ENCODE peak calls at places on chromosome X, in five cellular contexts. One of them, this sample, is unnamed.

GRCh38 chrX:24782011-24782410 is 88.3 kb downstream of the POLA1 start:
- DNase-seq in neural crest cell: no peak
- DNase-seq in GM06990: no peak
- DNase-seq in RWPE1: no peak
- DNase-seq in PC-9: no peak
- DNase-seq in this sample: no peak

GRCh38 chrX:69116077-69116476 is 49.2 kb downstream of the PJA1 start:
- DNase-seq in neural crest cell: no peak
- DNase-seq in GM06990: no peak
- DNase-seq in RWPE1: peak; percentile 86
- DNase-seq in PC-9: peak; percentile 53
- DNase-seq in this sample: no peak

GRCh38 chrX:44310227-44310626 is 33.2 kb downstream of the EFHC2 start:
- DNase-seq in neural crest cell: no peak
- DNase-seq in GM06990: no peak
- DNase-seq in RWPE1: no peak
- DNase-seq in PC-9: no peak
- DNase-seq in this sample: no peak

GRCh38 chrX:44770111-44770510 is 73.7 kb upstream of the DUSP21 start:
- DNase-seq in neural crest cell: no peak
- DNase-seq in GM06990: no peak
- DNase-seq in RWPE1: no peak
- DNase-seq in PC-9: no peak
- DNase-seq in this sample: no peak

GRCh38 chrX:3271485-3272186 is 74.8 kb downstream of the MXRA5 start:
- DNase-seq in neural crest cell: no peak
- DNase-seq in GM06990: no peak
- DNase-seq in RWPE1: peak; percentile 45
- DNase-seq in PC-9: no peak
- DNase-seq in this sample: no peak

GRCh38 chrX:102154218-102154860 is 1.4 kb downstream of the BEX5 start:
- DNase-seq in neural crest cell: peak; percentile 2
- DNase-seq in GM06990: no peak
- DNase-seq in RWPE1: no peak
- DNase-seq in PC-9: no peak
- DNase-seq in this sample: peak; percentile 54

GRCh38 chrX:97563531-97564133 is 679.9 kb downstream of the RPA4 start:
- DNase-seq in neural crest cell: no peak
- DNase-seq in GM06990: peak; percentile 59
- DNase-seq in RWPE1: peak; percentile 1
- DNase-seq in PC-9: peak; percentile 16
- DNase-seq in this sample: no peak

GRCh38 chrX:136065044-136065671 is 79.9 kb downstream of the SLC9A6 start:
- DNase-seq in neural crest cell: no peak
- DNase-seq in GM06990: no peak
- DNase-seq in RWPE1: peak; percentile 8
- DNase-seq in PC-9: peak; percentile 16
- DNase-seq in this sample: no peak

GRCh38 chrX:15908891-15909290 is 54.3 kb upstream of the AP1S2 start:
- DNase-seq in neural crest cell: no peak
- DNase-seq in GM06990: no peak
- DNase-seq in RWPE1: no peak
- DNase-seq in PC-9: no peak
- DNase-seq in this sample: no peak

GRCh38 chrX:68822641-68823410 is 6.0 kb upstream of the EFNB1 start:
- DNase-seq in neural crest cell: peak; percentile 38
- DNase-seq in GM06990: no peak
- DNase-seq in RWPE1: no peak
- DNase-seq in PC-9: no peak
- DNase-seq in this sample: peak; percentile 46

GRCh38 chrX:24266996-24267395 is 46.9 kb downstream of the SUPT20HL2 start:
- DNase-seq in neural crest cell: no peak
- DNase-seq in GM06990: no peak
- DNase-seq in RWPE1: no peak
- DNase-seq in PC-9: no peak
- DNase-seq in this sample: no peak

GRCh38 chrX:87578978-87579377 is 61.4 kb downstream of the KLHL4 start:
- DNase-seq in neural crest cell: no peak
- DNase-seq in GM06990: no peak
- DNase-seq in RWPE1: no peak
- DNase-seq in PC-9: no peak
- DNase-seq in this sample: no peak

GRCh38 chrX:39144965-39145364 is 343.7 kb downstream of the MID1IP1 start:
- DNase-seq in neural crest cell: no peak
- DNase-seq in GM06990: peak; percentile 22
- DNase-seq in RWPE1: no peak
- DNase-seq in PC-9: no peak
- DNase-seq in this sample: no peak

GRCh38 chrX:55486736-55487135 is 2.9 kb downstream of the USP51 start:
- DNase-seq in neural crest cell: no peak
- DNase-seq in GM06990: no peak
- DNase-seq in RWPE1: no peak
- DNase-seq in PC-9: no peak
- DNase-seq in this sample: no peak

GRCh38 chrX:67004451-67004850 is 365.6 kb upstream of the EDA2R start:
- DNase-seq in neural crest cell: no peak
- DNase-seq in GM06990: no peak
- DNase-seq in RWPE1: no peak
- DNase-seq in PC-9: no peak
- DNase-seq in this sample: no peak

GRCh38 chrX:21656587-21657317 is 1.4 kb downstream of the KLHL34 start:
- DNase-seq in neural crest cell: no peak
- DNase-seq in GM06990: peak; percentile 5
- DNase-seq in RWPE1: no peak
- DNase-seq in PC-9: no peak
- DNase-seq in this sample: no peak

GRCh38 chrX:133607419-133608348 is 192.4 kb upstream of the GPC4 start:
- DNase-seq in neural crest cell: no peak
- DNase-seq in GM06990: no peak
- DNase-seq in RWPE1: no peak
- DNase-seq in PC-9: no peak
- DNase-seq in this sample: no peak

GRCh38 chrX:67346667-67347066 is 197.2 kb upstream of the AR start:
- DNase-seq in neural crest cell: no peak
- DNase-seq in GM06990: no peak
- DNase-seq in RWPE1: no peak
- DNase-seq in PC-9: no peak
- DNase-seq in this sample: no peak

GRCh38 chrX:12802741-12803140 is 11.5 kb downstream of the PRPS2 start:
- DNase-seq in neural crest cell: no peak
- DNase-seq in GM06990: no peak
- DNase-seq in RWPE1: no peak
- DNase-seq in PC-9: no peak
- DNase-seq in this sample: no peak

GRCh38 chrX:8939344-8939743 is 94.6 kb downstream of the FAM9B start:
- DNase-seq in neural crest cell: no peak
- DNase-seq in GM06990: no peak
- DNase-seq in RWPE1: no peak
- DNase-seq in PC-9: no peak
- DNase-seq in this sample: no peak

GRCh38 chrX:41922694-41923171 is 621 bp downstream of the CASK start:
- DNase-seq in neural crest cell: peak; percentile 28
- DNase-seq in GM06990: peak; percentile 30
- DNase-seq in RWPE1: no peak
- DNase-seq in PC-9: no peak
- DNase-seq in this sample: peak; percentile 33

GRCh38 chrX:53283567-53283966 is 2.2 kb upstream of the IQSEC2 start:
- DNase-seq in neural crest cell: no peak
- DNase-seq in GM06990: no peak
- DNase-seq in RWPE1: no peak
- DNase-seq in PC-9: no peak
- DNase-seq in this sample: no peak

GRCh38 chrX:114162068-114162735 is 421.7 kb upstream of the HTR2C start:
- DNase-seq in neural crest cell: peak; percentile 10
- DNase-seq in GM06990: no peak
- DNase-seq in RWPE1: no peak
- DNase-seq in PC-9: no peak
- DNase-seq in this sample: peak; percentile 15

GRCh38 chrX:12701625-12702024 is 89.6 kb upstream of the PRPS2 start:
- DNase-seq in neural crest cell: peak; percentile 32
- DNase-seq in GM06990: peak; percentile 6
- DNase-seq in RWPE1: peak; percentile 48
- DNase-seq in PC-9: peak; percentile 51
- DNase-seq in this sample: peak; percentile 44

GRCh38 chrX:38311743-38312142 is 15.6 kb downstream of the RPGR start:
- DNase-seq in neural crest cell: no peak
- DNase-seq in GM06990: no peak
- DNase-seq in RWPE1: no peak
- DNase-seq in PC-9: no peak
- DNase-seq in this sample: no peak

GRCh38 chrX:51836823-51837222 is 56.6 kb upstream of the MAGED1 start:
- DNase-seq in neural crest cell: no peak
- DNase-seq in GM06990: no peak
- DNase-seq in RWPE1: no peak
- DNase-seq in PC-9: no peak
- DNase-seq in this sample: no peak

GRCh38 chrX:2342281-2342688 is 158.5 kb downstream of the DHRSX start:
- DNase-seq in neural crest cell: no peak
- DNase-seq in GM06990: no peak
- DNase-seq in RWPE1: peak; percentile 9
- DNase-seq in PC-9: no peak
- DNase-seq in this sample: no peak

GRCh38 chrX:17285983-17286382 is 89.0 kb upstream of the NHS start:
- DNase-seq in neural crest cell: no peak
- DNase-seq in GM06990: no peak
- DNase-seq in RWPE1: no peak
- DNase-seq in PC-9: no peak
- DNase-seq in this sample: no peak

GRCh38 chrX:15737188-15737956 is 698 bp upstream of the CA5B start:
- DNase-seq in neural crest cell: no peak
- DNase-seq in GM06990: no peak
- DNase-seq in RWPE1: no peak
- DNase-seq in PC-9: no peak
- DNase-seq in this sample: no peak

GRCh38 chrX:75781618-75782017 is 3.4 kb downstream of the MAGEE2 start:
- DNase-seq in neural crest cell: no peak
- DNase-seq in GM06990: no peak
- DNase-seq in RWPE1: no peak
- DNase-seq in PC-9: no peak
- DNase-seq in this sample: no peak

GRCh38 chrX:132612990-132613564 is 124.2 kb upstream of the MBNL3 start:
- DNase-seq in neural crest cell: peak; percentile 50
- DNase-seq in GM06990: no peak
- DNase-seq in RWPE1: peak; percentile 12
- DNase-seq in PC-9: peak; percentile 46
- DNase-seq in this sample: peak; percentile 46

GRCh38 chrX:123976671-123977316 is 15.3 kb downstream of the STAG2 start:
- DNase-seq in neural crest cell: no peak
- DNase-seq in GM06990: no peak
- DNase-seq in RWPE1: peak; percentile 20
- DNase-seq in PC-9: no peak
- DNase-seq in this sample: no peak
- TF ChIP-seq CTCF in neural crest cell: peak; percentile 48
- TF ChIP-seq CTCF in GM06990: no peak
- TF ChIP-seq CTCF in RWPE1: peak; percentile 11
- TF ChIP-seq CTCF in PC-9: peak; percentile 73
- TF ChIP-seq CTCF in this sample: no peak

DNA sequence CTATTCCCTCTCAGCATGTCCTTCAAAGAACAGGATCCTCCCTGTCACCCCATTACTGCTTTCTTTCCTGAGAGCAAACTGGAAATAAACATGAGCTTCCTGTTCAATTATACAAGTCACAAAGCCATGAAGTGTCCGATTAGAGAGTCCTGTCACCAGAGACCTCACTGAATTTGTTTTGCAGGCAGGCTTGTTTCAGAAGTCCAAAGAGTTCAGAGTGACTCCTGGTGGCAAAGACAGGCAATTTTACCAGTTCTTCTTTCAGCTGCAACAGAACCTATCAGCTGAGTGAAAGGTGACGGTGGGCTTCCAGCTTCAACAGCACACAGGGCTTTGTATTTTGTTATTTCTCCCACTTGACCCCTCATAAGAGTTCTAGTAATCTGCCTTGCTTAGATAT is 6.4 kb downstream of the ELK1 start:
- DNase-seq in neural crest cell: no peak
- DNase-seq in GM06990: no peak
- DNase-seq in RWPE1: no peak
- DNase-seq in PC-9: no peak
- DNase-seq in this sample: no peak
- TF ChIP-seq CTCF in neural crest cell: peak; percentile 47
- TF ChIP-seq CTCF in GM06990: peak; percentile 28
- TF ChIP-seq CTCF in RWPE1: no peak
- TF ChIP-seq CTCF in PC-9: no peak
- TF ChIP-seq CTCF in this sample: peak; percentile 17

DNA sequence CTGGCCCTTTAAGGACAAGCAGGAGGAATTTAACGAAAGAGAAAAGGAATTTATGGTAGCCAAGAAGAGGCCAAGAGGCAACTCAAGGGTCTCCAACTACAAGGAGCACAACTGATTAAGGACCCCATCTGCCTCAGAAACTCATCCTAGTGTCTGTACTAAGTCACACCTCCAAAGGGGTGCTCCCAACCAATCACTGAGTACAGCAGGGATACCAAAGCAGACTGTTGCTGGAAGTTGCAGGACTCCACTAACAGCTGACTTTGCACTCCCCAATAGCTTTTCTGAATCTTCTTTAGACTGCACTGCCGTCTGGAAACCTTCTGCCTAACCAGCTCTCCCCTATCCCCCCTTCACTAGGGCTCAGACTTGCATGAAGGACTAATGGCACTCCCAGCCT is 50.6 kb downstream of the ATP11C start:
- DNase-seq in neural crest cell: no peak
- DNase-seq in GM06990: no peak
- DNase-seq in RWPE1: no peak
- DNase-seq in PC-9: no peak
- DNase-seq in this sample: no peak
- TF ChIP-seq CTCF in neural crest cell: no peak
- TF ChIP-seq CTCF in GM06990: no peak
- TF ChIP-seq CTCF in RWPE1: no peak
- TF ChIP-seq CTCF in PC-9: no peak
- TF ChIP-seq CTCF in this sample: no peak

GRCh38 chrX:120213438-120214265 is 37.0 kb upstream of the ZBTB33 start:
- DNase-seq in neural crest cell: peak; percentile 56
- DNase-seq in GM06990: peak; percentile 23
- DNase-seq in RWPE1: peak; percentile 25
- DNase-seq in PC-9: peak; percentile 63
- DNase-seq in this sample: peak; percentile 55
- TF ChIP-seq CTCF in neural crest cell: peak; percentile 71
- TF ChIP-seq CTCF in GM06990: peak; percentile 88
- TF ChIP-seq CTCF in RWPE1: peak; percentile 70
- TF ChIP-seq CTCF in PC-9: peak; percentile 89
- TF ChIP-seq CTCF in this sample: no peak

GRCh38 chrX:153557618-153558017 is 40.2 kb downstream of the ATP2B3 start:
- DNase-seq in neural crest cell: no peak
- DNase-seq in GM06990: no peak
- DNase-seq in RWPE1: no peak
- DNase-seq in PC-9: no peak
- DNase-seq in this sample: no peak
- TF ChIP-seq CTCF in neural crest cell: no peak
- TF ChIP-seq CTCF in GM06990: no peak
- TF ChIP-seq CTCF in RWPE1: no peak
- TF ChIP-seq CTCF in PC-9: no peak
- TF ChIP-seq CTCF in this sample: no peak

GRCh38 chrX:10854594-10854993 is 234.2 kb upstream of the MID1 start:
- DNase-seq in neural crest cell: no peak
- DNase-seq in GM06990: no peak
- DNase-seq in RWPE1: no peak
- DNase-seq in PC-9: no peak
- DNase-seq in this sample: no peak
- TF ChIP-seq CTCF in neural crest cell: no peak
- TF ChIP-seq CTCF in GM06990: no peak
- TF ChIP-seq CTCF in RWPE1: no peak
- TF ChIP-seq CTCF in PC-9: no peak
- TF ChIP-seq CTCF in this sample: no peak

This sample was measured in endothelial cell.